ENCODE peak calls at places on chromosomes 11 and 22, in five cellular contexts. One of them, this sample, is unnamed.
A peak's percentile ranks its signal among the peaks of the same experiment; 100 is the strongest.

GRCh38 chr11:116793476-116794096 is 1.9 kb upstream of the APOA5 start:
- DNase-seq in stimulated activated CD4-positive, alpha-beta T cell treated with anti-CD3 and anti-CD28 coated beads, Interleukin-12 subunit alpha, Interleukin-12 subunit beta, amount 100 ng/mL, for 48 hours: no peak
- DNase-seq in NCI-H774: no peak
- DNase-seq in cardiac fibroblast: peak; percentile 45
- DNase-seq in NCI-H1105 treated with DMSO at 0.1 percent for 48 hours: no peak
- DNase-seq in this sample: no peak

GRCh38 chr11:91946397-91947090 is 278.1 kb upstream of the FAT3 start:
- DNase-seq in stimulated activated CD4-positive, alpha-beta T cell treated with anti-CD3 and anti-CD28 coated beads, Interleukin-12 subunit alpha, Interleukin-12 subunit beta, amount 100 ng/mL, for 48 hours: no peak
- DNase-seq in NCI-H774: no peak
- DNase-seq in cardiac fibroblast: peak; percentile 3
- DNase-seq in NCI-H1105 treated with DMSO at 0.1 percent for 48 hours: peak; percentile 64
- DNase-seq in this sample: no peak

GRCh38 chr11:103601230-103601846 is 435.1 kb upstream of the DDI1 start:
- DNase-seq in stimulated activated CD4-positive, alpha-beta T cell treated with anti-CD3 and anti-CD28 coated beads, Interleukin-12 subunit alpha, Interleukin-12 subunit beta, amount 100 ng/mL, for 48 hours: peak; percentile 24
- DNase-seq in NCI-H774: peak; percentile 59
- DNase-seq in cardiac fibroblast: peak; percentile 80
- DNase-seq in NCI-H1105 treated with DMSO at 0.1 percent for 48 hours: peak; percentile 64
- DNase-seq in this sample: peak; percentile 66

GRCh38 chr11:55967914-55968313 is 1.8 kb downstream of the OR10AG1 start:
- DNase-seq in stimulated activated CD4-positive, alpha-beta T cell treated with anti-CD3 and anti-CD28 coated beads, Interleukin-12 subunit alpha, Interleukin-12 subunit beta, amount 100 ng/mL, for 48 hours: no peak
- DNase-seq in NCI-H774: no peak
- DNase-seq in cardiac fibroblast: no peak
- DNase-seq in NCI-H1105 treated with DMSO at 0.1 percent for 48 hours: no peak
- DNase-seq in this sample: no peak

GRCh38 chr11:63916837-63917684 is at the start of gene RCOR2:
- DNase-seq in stimulated activated CD4-positive, alpha-beta T cell treated with anti-CD3 and anti-CD28 coated beads, Interleukin-12 subunit alpha, Interleukin-12 subunit beta, amount 100 ng/mL, for 48 hours: peak; percentile 37
- DNase-seq in NCI-H774: peak; percentile 81
- DNase-seq in cardiac fibroblast: peak; percentile 80
- DNase-seq in NCI-H1105 treated with DMSO at 0.1 percent for 48 hours: peak; percentile 84
- DNase-seq in this sample: peak; percentile 94

GRCh38 chr22:26589367-26589844 is 526 bp downstream of the TPST2 start:
- DNase-seq in stimulated activated CD4-positive, alpha-beta T cell treated with anti-CD3 and anti-CD28 coated beads, Interleukin-12 subunit alpha, Interleukin-12 subunit beta, amount 100 ng/mL, for 48 hours: peak; percentile 12
- DNase-seq in NCI-H774: no peak
- DNase-seq in cardiac fibroblast: peak; percentile 23
- DNase-seq in NCI-H1105 treated with DMSO at 0.1 percent for 48 hours: no peak
- DNase-seq in this sample: peak; percentile 46

GRCh38 chr11:121389651-121390050 is 62.5 kb upstream of the SORL1 start:
- DNase-seq in stimulated activated CD4-positive, alpha-beta T cell treated with anti-CD3 and anti-CD28 coated beads, Interleukin-12 subunit alpha, Interleukin-12 subunit beta, amount 100 ng/mL, for 48 hours: no peak
- DNase-seq in NCI-H774: peak; percentile 72
- DNase-seq in cardiac fibroblast: no peak
- DNase-seq in NCI-H1105 treated with DMSO at 0.1 percent for 48 hours: peak; percentile 97
- DNase-seq in this sample: no peak

GRCh38 chr11:130781906-130782305 is 134.4 kb downstream of the SNX19 start:
- DNase-seq in stimulated activated CD4-positive, alpha-beta T cell treated with anti-CD3 and anti-CD28 coated beads, Interleukin-12 subunit alpha, Interleukin-12 subunit beta, amount 100 ng/mL, for 48 hours: no peak
- DNase-seq in NCI-H774: no peak
- DNase-seq in cardiac fibroblast: peak; percentile 81
- DNase-seq in NCI-H1105 treated with DMSO at 0.1 percent for 48 hours: no peak
- DNase-seq in this sample: peak; percentile 45

GRCh38 chr11:12075822-12076821 is 34.3 kb upstream of the MICAL2 start:
- DNase-seq in stimulated activated CD4-positive, alpha-beta T cell treated with anti-CD3 and anti-CD28 coated beads, Interleukin-12 subunit alpha, Interleukin-12 subunit beta, amount 100 ng/mL, for 48 hours: no peak
- DNase-seq in NCI-H774: no peak
- DNase-seq in cardiac fibroblast: peak; percentile 100
- DNase-seq in NCI-H1105 treated with DMSO at 0.1 percent for 48 hours: no peak
- DNase-seq in this sample: peak; percentile 88

GRCh38 chr11:63682045-63682915 is 980 bp downstream of the RTN3 start:
- DNase-seq in stimulated activated CD4-positive, alpha-beta T cell treated with anti-CD3 and anti-CD28 coated beads, Interleukin-12 subunit alpha, Interleukin-12 subunit beta, amount 100 ng/mL, for 48 hours: no peak
- DNase-seq in NCI-H774: no peak
- DNase-seq in cardiac fibroblast: no peak
- DNase-seq in NCI-H1105 treated with DMSO at 0.1 percent for 48 hours: peak; percentile 72
- DNase-seq in this sample: peak; percentile 48

GRCh38 chr22:43530864-43531201 is 119.0 kb downstream of the MPPED1 start:
- DNase-seq in stimulated activated CD4-positive, alpha-beta T cell treated with anti-CD3 and anti-CD28 coated beads, Interleukin-12 subunit alpha, Interleukin-12 subunit beta, amount 100 ng/mL, for 48 hours: no peak
- DNase-seq in NCI-H774: no peak
- DNase-seq in cardiac fibroblast: no peak
- DNase-seq in NCI-H1105 treated with DMSO at 0.1 percent for 48 hours: no peak
- DNase-seq in this sample: no peak

GRCh38 chr11:65298131-65298535 is 16.5 kb upstream of the CDC42EP2 start:
- DNase-seq in stimulated activated CD4-positive, alpha-beta T cell treated with anti-CD3 and anti-CD28 coated beads, Interleukin-12 subunit alpha, Interleukin-12 subunit beta, amount 100 ng/mL, for 48 hours: no peak
- DNase-seq in NCI-H774: no peak
- DNase-seq in cardiac fibroblast: peak; percentile 43
- DNase-seq in NCI-H1105 treated with DMSO at 0.1 percent for 48 hours: no peak
- DNase-seq in this sample: no peak

GRCh38 chr22:19597399-19597735 is 73.2 kb upstream of the CLDN5 start:
- DNase-seq in stimulated activated CD4-positive, alpha-beta T cell treated with anti-CD3 and anti-CD28 coated beads, Interleukin-12 subunit alpha, Interleukin-12 subunit beta, amount 100 ng/mL, for 48 hours: no peak
- DNase-seq in NCI-H774: no peak
- DNase-seq in cardiac fibroblast: no peak
- DNase-seq in NCI-H1105 treated with DMSO at 0.1 percent for 48 hours: no peak
- DNase-seq in this sample: no peak

GRCh38 chr11:1760351-1761109 is 3.2 kb downstream of the CTSD start:
- DNase-seq in stimulated activated CD4-positive, alpha-beta T cell treated with anti-CD3 and anti-CD28 coated beads, Interleukin-12 subunit alpha, Interleukin-12 subunit beta, amount 100 ng/mL, for 48 hours: no peak
- DNase-seq in NCI-H774: no peak
- DNase-seq in cardiac fibroblast: peak; percentile 81
- DNase-seq in NCI-H1105 treated with DMSO at 0.1 percent for 48 hours: no peak
- DNase-seq in this sample: peak; percentile 80

GRCh38 chr11:13137778-13138400 is 128.8 kb downstream of the RASSF10 start:
- DNase-seq in stimulated activated CD4-positive, alpha-beta T cell treated with anti-CD3 and anti-CD28 coated beads, Interleukin-12 subunit alpha, Interleukin-12 subunit beta, amount 100 ng/mL, for 48 hours: no peak
- DNase-seq in NCI-H774: no peak
- DNase-seq in cardiac fibroblast: no peak
- DNase-seq in NCI-H1105 treated with DMSO at 0.1 percent for 48 hours: no peak
- DNase-seq in this sample: no peak

GRCh38 chr22:47207387-47207786 is 444.9 kb downstream of the TBC1D22A start:
- DNase-seq in stimulated activated CD4-positive, alpha-beta T cell treated with anti-CD3 and anti-CD28 coated beads, Interleukin-12 subunit alpha, Interleukin-12 subunit beta, amount 100 ng/mL, for 48 hours: no peak
- DNase-seq in NCI-H774: no peak
- DNase-seq in cardiac fibroblast: no peak
- DNase-seq in NCI-H1105 treated with DMSO at 0.1 percent for 48 hours: no peak
- DNase-seq in this sample: no peak

GRCh38 chr11:105588001-105588400 is 21.9 kb upstream of the GRIA4 start:
- DNase-seq in stimulated activated CD4-positive, alpha-beta T cell treated with anti-CD3 and anti-CD28 coated beads, Interleukin-12 subunit alpha, Interleukin-12 subunit beta, amount 100 ng/mL, for 48 hours: no peak
- DNase-seq in NCI-H774: no peak
- DNase-seq in cardiac fibroblast: peak; percentile 66
- DNase-seq in NCI-H1105 treated with DMSO at 0.1 percent for 48 hours: no peak
- DNase-seq in this sample: peak; percentile 40

GRCh38 chr11:10996678-10997077 is 138.8 kb upstream of the ZBED5 start:
- DNase-seq in stimulated activated CD4-positive, alpha-beta T cell treated with anti-CD3 and anti-CD28 coated beads, Interleukin-12 subunit alpha, Interleukin-12 subunit beta, amount 100 ng/mL, for 48 hours: no peak
- DNase-seq in NCI-H774: no peak
- DNase-seq in cardiac fibroblast: no peak
- DNase-seq in NCI-H1105 treated with DMSO at 0.1 percent for 48 hours: no peak
- DNase-seq in this sample: no peak

GRCh38 chr22:44531487-44531886 is 33.5 kb upstream of the RTL6 start:
- DNase-seq in stimulated activated CD4-positive, alpha-beta T cell treated with anti-CD3 and anti-CD28 coated beads, Interleukin-12 subunit alpha, Interleukin-12 subunit beta, amount 100 ng/mL, for 48 hours: no peak
- DNase-seq in NCI-H774: no peak
- DNase-seq in cardiac fibroblast: no peak
- DNase-seq in NCI-H1105 treated with DMSO at 0.1 percent for 48 hours: no peak
- DNase-seq in this sample: no peak

GRCh38 chr11:44959064-44959463 is 8.4 kb upstream of the TP53I11 start:
- DNase-seq in stimulated activated CD4-positive, alpha-beta T cell treated with anti-CD3 and anti-CD28 coated beads, Interleukin-12 subunit alpha, Interleukin-12 subunit beta, amount 100 ng/mL, for 48 hours: no peak
- DNase-seq in NCI-H774: no peak
- DNase-seq in cardiac fibroblast: no peak
- DNase-seq in NCI-H1105 treated with DMSO at 0.1 percent for 48 hours: no peak
- DNase-seq in this sample: no peak

GRCh38 chr11:115775846-115776245 is 271.6 kb upstream of the CADM1 start:
- DNase-seq in stimulated activated CD4-positive, alpha-beta T cell treated with anti-CD3 and anti-CD28 coated beads, Interleukin-12 subunit alpha, Interleukin-12 subunit beta, amount 100 ng/mL, for 48 hours: no peak
- DNase-seq in NCI-H774: no peak
- DNase-seq in cardiac fibroblast: no peak
- DNase-seq in NCI-H1105 treated with DMSO at 0.1 percent for 48 hours: no peak
- DNase-seq in this sample: no peak

GRCh38 chr22:29037340-29037932 is 24.2 kb downstream of the C22orf31 start:
- DNase-seq in stimulated activated CD4-positive, alpha-beta T cell treated with anti-CD3 and anti-CD28 coated beads, Interleukin-12 subunit alpha, Interleukin-12 subunit beta, amount 100 ng/mL, for 48 hours: no peak
- DNase-seq in NCI-H774: peak; percentile 0
- DNase-seq in cardiac fibroblast: no peak
- DNase-seq in NCI-H1105 treated with DMSO at 0.1 percent for 48 hours: no peak
- DNase-seq in this sample: no peak

GRCh38 chr11:83725718-83726117 is 439.6 kb upstream of the CCDC90B start:
- DNase-seq in stimulated activated CD4-positive, alpha-beta T cell treated with anti-CD3 and anti-CD28 coated beads, Interleukin-12 subunit alpha, Interleukin-12 subunit beta, amount 100 ng/mL, for 48 hours: no peak
- DNase-seq in NCI-H774: no peak
- DNase-seq in cardiac fibroblast: no peak
- DNase-seq in NCI-H1105 treated with DMSO at 0.1 percent for 48 hours: no peak
- DNase-seq in this sample: no peak

GRCh38 chr11:46247090-46247489 is 30.4 kb upstream of the CREB3L1 start:
- DNase-seq in stimulated activated CD4-positive, alpha-beta T cell treated with anti-CD3 and anti-CD28 coated beads, Interleukin-12 subunit alpha, Interleukin-12 subunit beta, amount 100 ng/mL, for 48 hours: no peak
- DNase-seq in NCI-H774: no peak
- DNase-seq in cardiac fibroblast: peak; percentile 27
- DNase-seq in NCI-H1105 treated with DMSO at 0.1 percent for 48 hours: no peak
- DNase-seq in this sample: no peak